ENCODE peak calls at places on chromosomes 7 and 10, in seven cellular contexts. One of them, this sample, is unnamed.
A peak's percentile ranks its signal among the peaks of the same experiment; 100 is the strongest.

GRCh38 chr7:117401293-117402002 is 25.8 kb downstream of the ASZ1 start:
- DNase-seq in stimulated activated CD8-positive, alpha-beta memory T cell treated with anti-CD3 and anti-CD28 coated beads, Interleukin-4, amount 100 ng/mL, for 4 hours: no peak
- DNase-seq in memory B cell: no peak
- DNase-seq in tibial nerve: no peak
- DNase-seq in NB4: peak; percentile 12
- DNase-seq in pancreas: no peak
- DNase-seq in globus pallidus: no peak
- DNase-seq in this sample: no peak

GRCh38 chr10:59991661-59992060 is 85.3 kb upstream of the CCDC6 start:
- DNase-seq in stimulated activated CD8-positive, alpha-beta memory T cell treated with anti-CD3 and anti-CD28 coated beads, Interleukin-4, amount 100 ng/mL, for 4 hours: no peak
- DNase-seq in memory B cell: peak; percentile 14
- DNase-seq in tibial nerve: peak; percentile 13
- DNase-seq in NB4: peak; percentile 72
- DNase-seq in pancreas: peak; percentile 45
- DNase-seq in globus pallidus: peak; percentile 2
- DNase-seq in this sample: peak; percentile 58

GRCh38 chr10:60032723-60033122 is 126.4 kb upstream of the CCDC6 start:
- DNase-seq in stimulated activated CD8-positive, alpha-beta memory T cell treated with anti-CD3 and anti-CD28 coated beads, Interleukin-4, amount 100 ng/mL, for 4 hours: no peak
- DNase-seq in memory B cell: peak; percentile 46
- DNase-seq in tibial nerve: peak; percentile 81
- DNase-seq in NB4: peak; percentile 92
- DNase-seq in pancreas: peak; percentile 58
- DNase-seq in globus pallidus: no peak
- DNase-seq in this sample: no peak

GRCh38 chr7:105496501-105496900 is 25.6 kb downstream of the PUS7 start:
- DNase-seq in stimulated activated CD8-positive, alpha-beta memory T cell treated with anti-CD3 and anti-CD28 coated beads, Interleukin-4, amount 100 ng/mL, for 4 hours: no peak
- DNase-seq in memory B cell: no peak
- DNase-seq in tibial nerve: no peak
- DNase-seq in NB4: no peak
- DNase-seq in pancreas: no peak
- DNase-seq in globus pallidus: no peak
- DNase-seq in this sample: no peak

GRCh38 chr10:22999942-23000341 is 72.1 kb downstream of the ARMC3 start:
- DNase-seq in stimulated activated CD8-positive, alpha-beta memory T cell treated with anti-CD3 and anti-CD28 coated beads, Interleukin-4, amount 100 ng/mL, for 4 hours: no peak
- DNase-seq in memory B cell: no peak
- DNase-seq in tibial nerve: no peak
- DNase-seq in NB4: no peak
- DNase-seq in pancreas: no peak
- DNase-seq in globus pallidus: no peak
- DNase-seq in this sample: no peak

GRCh38 chr10:75108684-75109458 is 2.6 kb upstream of the SAMD8 start:
- DNase-seq in stimulated activated CD8-positive, alpha-beta memory T cell treated with anti-CD3 and anti-CD28 coated beads, Interleukin-4, amount 100 ng/mL, for 4 hours: no peak
- DNase-seq in memory B cell: no peak
- DNase-seq in tibial nerve: no peak
- DNase-seq in NB4: peak; percentile 35
- DNase-seq in pancreas: peak; percentile 39
- DNase-seq in globus pallidus: no peak
- DNase-seq in this sample: no peak

GRCh38 chr10:47362199-47362598 is 14.0 kb downstream of the RBP3 start:
- DNase-seq in stimulated activated CD8-positive, alpha-beta memory T cell treated with anti-CD3 and anti-CD28 coated beads, Interleukin-4, amount 100 ng/mL, for 4 hours: no peak
- DNase-seq in memory B cell: no peak
- DNase-seq in tibial nerve: no peak
- DNase-seq in NB4: no peak
- DNase-seq in pancreas: no peak
- DNase-seq in globus pallidus: no peak
- DNase-seq in this sample: no peak

GRCh38 chr7:123633553-123633952 is 22.1 kb upstream of the LMOD2 start:
- DNase-seq in stimulated activated CD8-positive, alpha-beta memory T cell treated with anti-CD3 and anti-CD28 coated beads, Interleukin-4, amount 100 ng/mL, for 4 hours: no peak
- DNase-seq in memory B cell: no peak
- DNase-seq in tibial nerve: no peak
- DNase-seq in NB4: no peak
- DNase-seq in pancreas: no peak
- DNase-seq in globus pallidus: no peak
- DNase-seq in this sample: no peak

GRCh38 chr10:120715214-120715613 is 135.9 kb upstream of the WDR11 start:
- DNase-seq in stimulated activated CD8-positive, alpha-beta memory T cell treated with anti-CD3 and anti-CD28 coated beads, Interleukin-4, amount 100 ng/mL, for 4 hours: no peak
- DNase-seq in memory B cell: no peak
- DNase-seq in tibial nerve: no peak
- DNase-seq in NB4: peak; percentile 23
- DNase-seq in pancreas: no peak
- DNase-seq in globus pallidus: peak; percentile 61
- DNase-seq in this sample: no peak

GRCh38 chr10:15167411-15168295 is 840 bp downstream of the NMT2 start:
- DNase-seq in stimulated activated CD8-positive, alpha-beta memory T cell treated with anti-CD3 and anti-CD28 coated beads, Interleukin-4, amount 100 ng/mL, for 4 hours: no peak
- DNase-seq in memory B cell: peak; percentile 44
- DNase-seq in tibial nerve: peak; percentile 13
- DNase-seq in NB4: peak; percentile 52
- DNase-seq in pancreas: peak; percentile 57
- DNase-seq in globus pallidus: peak; percentile 38
- DNase-seq in this sample: peak; percentile 43

GRCh38 chr10:102629661-102630614 is 14.3 kb upstream of the TRIM8 start:
- DNase-seq in stimulated activated CD8-positive, alpha-beta memory T cell treated with anti-CD3 and anti-CD28 coated beads, Interleukin-4, amount 100 ng/mL, for 4 hours: no peak
- DNase-seq in memory B cell: no peak
- DNase-seq in tibial nerve: no peak
- DNase-seq in NB4: peak; percentile 95
- DNase-seq in pancreas: no peak
- DNase-seq in globus pallidus: no peak
- DNase-seq in this sample: no peak

GRCh38 chr10:132397036-132397541 is at the start of gene PWWP2B:
- DNase-seq in stimulated activated CD8-positive, alpha-beta memory T cell treated with anti-CD3 and anti-CD28 coated beads, Interleukin-4, amount 100 ng/mL, for 4 hours: peak; percentile 45
- DNase-seq in memory B cell: peak; percentile 56
- DNase-seq in tibial nerve: no peak
- DNase-seq in NB4: peak; percentile 55
- DNase-seq in pancreas: peak; percentile 60
- DNase-seq in globus pallidus: no peak
- DNase-seq in this sample: peak; percentile 64

GRCh38 chr10:80187060-80187459 is 18.3 kb downstream of the ANXA11 start:
- DNase-seq in stimulated activated CD8-positive, alpha-beta memory T cell treated with anti-CD3 and anti-CD28 coated beads, Interleukin-4, amount 100 ng/mL, for 4 hours: no peak
- DNase-seq in memory B cell: no peak
- DNase-seq in tibial nerve: no peak
- DNase-seq in NB4: no peak
- DNase-seq in pancreas: no peak
- DNase-seq in globus pallidus: no peak
- DNase-seq in this sample: no peak

GRCh38 chr10:72171175-72171630 is 44.6 kb upstream of the ANAPC16 start:
- DNase-seq in stimulated activated CD8-positive, alpha-beta memory T cell treated with anti-CD3 and anti-CD28 coated beads, Interleukin-4, amount 100 ng/mL, for 4 hours: no peak
- DNase-seq in memory B cell: no peak
- DNase-seq in tibial nerve: no peak
- DNase-seq in NB4: peak; percentile 9
- DNase-seq in pancreas: no peak
- DNase-seq in globus pallidus: no peak
- DNase-seq in this sample: no peak

GRCh38 chr7:41257660-41258059 is 445.2 kb downstream of the INHBA start:
- DNase-seq in stimulated activated CD8-positive, alpha-beta memory T cell treated with anti-CD3 and anti-CD28 coated beads, Interleukin-4, amount 100 ng/mL, for 4 hours: no peak
- DNase-seq in memory B cell: no peak
- DNase-seq in tibial nerve: no peak
- DNase-seq in NB4: no peak
- DNase-seq in pancreas: no peak
- DNase-seq in globus pallidus: no peak
- DNase-seq in this sample: no peak

GRCh38 chr10:117541405-117541908 is 1.1 kb upstream of the EMX2 start:
- DNase-seq in stimulated activated CD8-positive, alpha-beta memory T cell treated with anti-CD3 and anti-CD28 coated beads, Interleukin-4, amount 100 ng/mL, for 4 hours: no peak
- DNase-seq in memory B cell: no peak
- DNase-seq in tibial nerve: no peak
- DNase-seq in NB4: no peak
- DNase-seq in pancreas: no peak
- DNase-seq in globus pallidus: no peak
- DNase-seq in this sample: peak; percentile 96

GRCh38 chr7:22647451-22648257 is 79.3 kb upstream of the IL6 start:
- DNase-seq in stimulated activated CD8-positive, alpha-beta memory T cell treated with anti-CD3 and anti-CD28 coated beads, Interleukin-4, amount 100 ng/mL, for 4 hours: no peak
- DNase-seq in memory B cell: no peak
- DNase-seq in tibial nerve: no peak
- DNase-seq in NB4: no peak
- DNase-seq in pancreas: no peak
- DNase-seq in globus pallidus: no peak
- DNase-seq in this sample: no peak

GRCh38 chr7:128931186-128931798 is 6.4 kb upstream of the IRF5 start:
- DNase-seq in stimulated activated CD8-positive, alpha-beta memory T cell treated with anti-CD3 and anti-CD28 coated beads, Interleukin-4, amount 100 ng/mL, for 4 hours: no peak
- DNase-seq in memory B cell: no peak
- DNase-seq in tibial nerve: no peak
- DNase-seq in NB4: no peak
- DNase-seq in pancreas: no peak
- DNase-seq in globus pallidus: no peak
- DNase-seq in this sample: no peak

GRCh38 chr7:145168879-145169278 is 333.0 kb upstream of the TPK1 start:
- DNase-seq in stimulated activated CD8-positive, alpha-beta memory T cell treated with anti-CD3 and anti-CD28 coated beads, Interleukin-4, amount 100 ng/mL, for 4 hours: no peak
- DNase-seq in memory B cell: no peak
- DNase-seq in tibial nerve: no peak
- DNase-seq in NB4: no peak
- DNase-seq in pancreas: no peak
- DNase-seq in globus pallidus: no peak
- DNase-seq in this sample: no peak

GRCh38 chr10:77131214-77131613 is 506.4 kb downstream of the KCNMA1 start:
- DNase-seq in stimulated activated CD8-positive, alpha-beta memory T cell treated with anti-CD3 and anti-CD28 coated beads, Interleukin-4, amount 100 ng/mL, for 4 hours: no peak
- DNase-seq in memory B cell: no peak
- DNase-seq in tibial nerve: no peak
- DNase-seq in NB4: no peak
- DNase-seq in pancreas: no peak
- DNase-seq in globus pallidus: no peak
- DNase-seq in this sample: no peak

GRCh38 chr10:71767420-71768035 is 5.8 kb downstream of the VSIR start:
- DNase-seq in stimulated activated CD8-positive, alpha-beta memory T cell treated with anti-CD3 and anti-CD28 coated beads, Interleukin-4, amount 100 ng/mL, for 4 hours: no peak
- DNase-seq in memory B cell: no peak
- DNase-seq in tibial nerve: peak; percentile 27
- DNase-seq in NB4: no peak
- DNase-seq in pancreas: no peak
- DNase-seq in globus pallidus: no peak
- DNase-seq in this sample: peak; percentile 62

GRCh38 chr10:32226624-32227023 is 120.3 kb downstream of the EPC1 start:
- DNase-seq in stimulated activated CD8-positive, alpha-beta memory T cell treated with anti-CD3 and anti-CD28 coated beads, Interleukin-4, amount 100 ng/mL, for 4 hours: no peak
- DNase-seq in memory B cell: no peak
- DNase-seq in tibial nerve: no peak
- DNase-seq in NB4: no peak
- DNase-seq in pancreas: no peak
- DNase-seq in globus pallidus: no peak
- DNase-seq in this sample: no peak

GRCh38 chr7:150962743-150963399 is 15.2 kb downstream of the KCNH2 start:
- DNase-seq in stimulated activated CD8-positive, alpha-beta memory T cell treated with anti-CD3 and anti-CD28 coated beads, Interleukin-4, amount 100 ng/mL, for 4 hours: no peak
- DNase-seq in memory B cell: peak; percentile 59
- DNase-seq in tibial nerve: no peak
- DNase-seq in NB4: peak; percentile 81
- DNase-seq in pancreas: peak; percentile 47
- DNase-seq in globus pallidus: no peak
- DNase-seq in this sample: peak; percentile 63

GRCh38 chr7:105738133-105738532 is 138.3 kb downstream of the ATXN7L1 start:
- DNase-seq in stimulated activated CD8-positive, alpha-beta memory T cell treated with anti-CD3 and anti-CD28 coated beads, Interleukin-4, amount 100 ng/mL, for 4 hours: no peak
- DNase-seq in memory B cell: no peak
- DNase-seq in tibial nerve: no peak
- DNase-seq in NB4: no peak
- DNase-seq in pancreas: no peak
- DNase-seq in globus pallidus: no peak
- DNase-seq in this sample: no peak

GRCh38 chr7:151472644-151473380 is 32.9 kb upstream of the CRYGN start:
- DNase-seq in stimulated activated CD8-positive, alpha-beta memory T cell treated with anti-CD3 and anti-CD28 coated beads, Interleukin-4, amount 100 ng/mL, for 4 hours: no peak
- DNase-seq in memory B cell: peak; percentile 45
- DNase-seq in tibial nerve: no peak
- DNase-seq in NB4: no peak
- DNase-seq in pancreas: no peak
- DNase-seq in globus pallidus: no peak
- DNase-seq in this sample: no peak

GRCh38 chr7:87543623-87544022 is 57.1 kb downstream of the ABCB1 start:
- DNase-seq in stimulated activated CD8-positive, alpha-beta memory T cell treated with anti-CD3 and anti-CD28 coated beads, Interleukin-4, amount 100 ng/mL, for 4 hours: no peak
- DNase-seq in memory B cell: no peak
- DNase-seq in tibial nerve: no peak
- DNase-seq in NB4: no peak
- DNase-seq in pancreas: no peak
- DNase-seq in globus pallidus: no peak
- DNase-seq in this sample: no peak

GRCh38 chr10:127776816-127777215 is 39.8 kb downstream of the FOXI2 start:
- DNase-seq in stimulated activated CD8-positive, alpha-beta memory T cell treated with anti-CD3 and anti-CD28 coated beads, Interleukin-4, amount 100 ng/mL, for 4 hours: no peak
- DNase-seq in memory B cell: no peak
- DNase-seq in tibial nerve: no peak
- DNase-seq in NB4: no peak
- DNase-seq in pancreas: no peak
- DNase-seq in globus pallidus: no peak
- DNase-seq in this sample: no peak

GRCh38 chr7:129561677-129562424 is 49.7 kb upstream of the NRF1 start:
- DNase-seq in stimulated activated CD8-positive, alpha-beta memory T cell treated with anti-CD3 and anti-CD28 coated beads, Interleukin-4, amount 100 ng/mL, for 4 hours: no peak
- DNase-seq in memory B cell: no peak
- DNase-seq in tibial nerve: no peak
- DNase-seq in NB4: peak; percentile 50
- DNase-seq in pancreas: no peak
- DNase-seq in globus pallidus: no peak
- DNase-seq in this sample: no peak

GRCh38 chr10:110203500-110204455 is 3.6 kb upstream of the MXI1 start:
- DNase-seq in stimulated activated CD8-positive, alpha-beta memory T cell treated with anti-CD3 and anti-CD28 coated beads, Interleukin-4, amount 100 ng/mL, for 4 hours: no peak
- DNase-seq in memory B cell: no peak
- DNase-seq in tibial nerve: no peak
- DNase-seq in NB4: no peak
- DNase-seq in pancreas: no peak
- DNase-seq in globus pallidus: no peak
- DNase-seq in this sample: no peak

GRCh38 chr7:877312-878232 is 1.2 kb downstream of the GET4 start:
- DNase-seq in stimulated activated CD8-positive, alpha-beta memory T cell treated with anti-CD3 and anti-CD28 coated beads, Interleukin-4, amount 100 ng/mL, for 4 hours: no peak
- DNase-seq in memory B cell: no peak
- DNase-seq in tibial nerve: no peak
- DNase-seq in NB4: peak; percentile 45
- DNase-seq in pancreas: peak; percentile 59
- DNase-seq in globus pallidus: no peak
- DNase-seq in this sample: peak; percentile 47

GRCh38 chr10:71131508-71132088 is 80.8 kb upstream of the UNC5B start:
- DNase-seq in stimulated activated CD8-positive, alpha-beta memory T cell treated with anti-CD3 and anti-CD28 coated beads, Interleukin-4, amount 100 ng/mL, for 4 hours: no peak
- DNase-seq in memory B cell: no peak
- DNase-seq in tibial nerve: no peak
- DNase-seq in NB4: no peak
- DNase-seq in pancreas: no peak
- DNase-seq in globus pallidus: no peak
- DNase-seq in this sample: no peak

GRCh38 chr7:44057849-44058758 is 7.3 kb downstream of the PGAM2 start:
- DNase-seq in stimulated activated CD8-positive, alpha-beta memory T cell treated with anti-CD3 and anti-CD28 coated beads, Interleukin-4, amount 100 ng/mL, for 4 hours: no peak
- DNase-seq in memory B cell: no peak
- DNase-seq in tibial nerve: no peak
- DNase-seq in NB4: no peak
- DNase-seq in pancreas: no peak
- DNase-seq in globus pallidus: no peak
- DNase-seq in this sample: peak; percentile 12

GRCh38 chr10:30392564-30392990 is 41.4 kb upstream of the MAP3K8 start:
- DNase-seq in stimulated activated CD8-positive, alpha-beta memory T cell treated with anti-CD3 and anti-CD28 coated beads, Interleukin-4, amount 100 ng/mL, for 4 hours: peak; percentile 32
- DNase-seq in memory B cell: peak; percentile 72
- DNase-seq in tibial nerve: peak; percentile 54
- DNase-seq in NB4: peak; percentile 82
- DNase-seq in pancreas: peak; percentile 69
- DNase-seq in globus pallidus: peak; percentile 43
- DNase-seq in this sample: peak; percentile 61

GRCh38 chr10:87991946-87992345 is 128.5 kb downstream of the PTEN start:
- DNase-seq in stimulated activated CD8-positive, alpha-beta memory T cell treated with anti-CD3 and anti-CD28 coated beads, Interleukin-4, amount 100 ng/mL, for 4 hours: no peak
- DNase-seq in memory B cell: no peak
- DNase-seq in tibial nerve: no peak
- DNase-seq in NB4: no peak
- DNase-seq in pancreas: no peak
- DNase-seq in globus pallidus: no peak
- DNase-seq in this sample: no peak

GRCh38 chr10:66591865-66592264 is 334.0 kb upstream of the LRRTM3 start:
- DNase-seq in stimulated activated CD8-positive, alpha-beta memory T cell treated with anti-CD3 and anti-CD28 coated beads, Interleukin-4, amount 100 ng/mL, for 4 hours: no peak
- DNase-seq in memory B cell: no peak
- DNase-seq in tibial nerve: no peak
- DNase-seq in NB4: no peak
- DNase-seq in pancreas: no peak
- DNase-seq in globus pallidus: no peak
- DNase-seq in this sample: no peak

GRCh38 chr10:49649294-49649693 is 30.2 kb upstream of the C10orf53 start:
- DNase-seq in stimulated activated CD8-positive, alpha-beta memory T cell treated with anti-CD3 and anti-CD28 coated beads, Interleukin-4, amount 100 ng/mL, for 4 hours: no peak
- DNase-seq in memory B cell: no peak
- DNase-seq in tibial nerve: no peak
- DNase-seq in NB4: peak; percentile 99
- DNase-seq in pancreas: peak; percentile 1
- DNase-seq in globus pallidus: no peak
- DNase-seq in this sample: no peak